ENCODE peak calls at places on chromosomes 1 and 21, in six cellular contexts. One of them, this sample, is unnamed.

GRCh38 chr1:114756949-114757454 is 782 bp downstream of the CSDE1 start:
- DNase-seq in GM12878: no peak
- DNase-seq in transverse colon: peak
- DNase-seq in stomach: peak
- DNase-seq in K562: peak
- DNase-seq in SK-N-SH: peak
- DNase-seq in this sample: peak

GRCh38 chr1:230744382-230744781 is 2.8 kb upstream of the CAPN9 start:
- DNase-seq in GM12878: no peak
- DNase-seq in transverse colon: no peak
- DNase-seq in stomach: no peak
- DNase-seq in K562: no peak
- DNase-seq in SK-N-SH: no peak
- DNase-seq in this sample: no peak

GRCh38 chr1:89942825-89943658 is 51.9 kb upstream of the ZNF326 start:
- DNase-seq in GM12878: no peak
- DNase-seq in transverse colon: no peak
- DNase-seq in stomach: no peak
- DNase-seq in K562: no peak
- DNase-seq in SK-N-SH: peak
- DNase-seq in this sample: no peak

GRCh38 chr1:109625176-109625575 is 5.5 kb downstream of the AMPD2 start:
- DNase-seq in GM12878: no peak
- DNase-seq in transverse colon: no peak
- DNase-seq in stomach: no peak
- DNase-seq in K562: no peak
- DNase-seq in SK-N-SH: peak
- DNase-seq in this sample: no peak

GRCh38 chr1:53470155-53470554 is 11.0 kb downstream of the DMRTB1 start:
- DNase-seq in GM12878: no peak
- DNase-seq in transverse colon: peak
- DNase-seq in stomach: peak
- DNase-seq in K562: peak
- DNase-seq in SK-N-SH: no peak
- DNase-seq in this sample: peak

GRCh38 chr21:45979141-45979631 is 2.4 kb upstream of the COL6A1 start:
- DNase-seq in GM12878: no peak
- DNase-seq in transverse colon: peak
- DNase-seq in stomach: no peak
- DNase-seq in K562: no peak
- DNase-seq in SK-N-SH: peak
- DNase-seq in this sample: no peak

GRCh38 chr1:205928256-205928655 is 15.0 kb downstream of the SLC26A9 start:
- DNase-seq in GM12878: no peak
- DNase-seq in transverse colon: no peak
- DNase-seq in stomach: no peak
- DNase-seq in K562: no peak
- DNase-seq in SK-N-SH: no peak
- DNase-seq in this sample: no peak

GRCh38 chr1:93616221-93616995 is 65.2 kb downstream of the BCAR3 start:
- DNase-seq in GM12878: no peak
- DNase-seq in transverse colon: peak
- DNase-seq in stomach: peak
- DNase-seq in K562: no peak
- DNase-seq in SK-N-SH: no peak
- DNase-seq in this sample: no peak

GRCh38 chr1:67647036-67647798 is 37.8 kb upstream of the GADD45A start:
- DNase-seq in GM12878: no peak
- DNase-seq in transverse colon: no peak
- DNase-seq in stomach: no peak
- DNase-seq in K562: no peak
- DNase-seq in SK-N-SH: peak
- DNase-seq in this sample: no peak

GRCh38 chr1:107003972-107004371 is 52.5 kb upstream of the PRMT6 start:
- DNase-seq in GM12878: no peak
- DNase-seq in transverse colon: no peak
- DNase-seq in stomach: no peak
- DNase-seq in K562: no peak
- DNase-seq in SK-N-SH: no peak
- DNase-seq in this sample: no peak

GRCh38 chr1:166489670-166490436 is 323.1 kb upstream of the FAM78B start:
- DNase-seq in GM12878: peak
- DNase-seq in transverse colon: peak
- DNase-seq in stomach: no peak
- DNase-seq in K562: peak
- DNase-seq in SK-N-SH: no peak
- DNase-seq in this sample: no peak

GRCh38 chr1:179105393-179105792 is 23.5 kb downstream of the TOR3A start:
- DNase-seq in GM12878: no peak
- DNase-seq in transverse colon: no peak
- DNase-seq in stomach: no peak
- DNase-seq in K562: peak
- DNase-seq in SK-N-SH: no peak
- DNase-seq in this sample: no peak

GRCh38 chr1:117646956-117647355 is 41.1 kb downstream of the TENT5C start:
- DNase-seq in GM12878: no peak
- DNase-seq in transverse colon: no peak
- DNase-seq in stomach: no peak
- DNase-seq in K562: no peak
- DNase-seq in SK-N-SH: no peak
- DNase-seq in this sample: no peak

GRCh38 chr21:25560151-25560783 is 47.0 kb downstream of the MRPL39 start:
- DNase-seq in GM12878: no peak
- DNase-seq in transverse colon: no peak
- DNase-seq in stomach: no peak
- DNase-seq in K562: no peak
- DNase-seq in SK-N-SH: no peak
- DNase-seq in this sample: no peak

GRCh38 chr1:200131551-200132125 is 104.1 kb downstream of the NR5A2 start:
- DNase-seq in GM12878: no peak
- DNase-seq in transverse colon: no peak
- DNase-seq in stomach: no peak
- DNase-seq in K562: no peak
- DNase-seq in SK-N-SH: no peak
- DNase-seq in this sample: no peak

GRCh38 chr1:14835725-14836124 is 237.2 kb downstream of the KAZN start:
- DNase-seq in GM12878: no peak
- DNase-seq in transverse colon: no peak
- DNase-seq in stomach: no peak
- DNase-seq in K562: no peak
- DNase-seq in SK-N-SH: no peak
- DNase-seq in this sample: no peak

GRCh38 chr1:100657876-100658715 is 61.4 kb upstream of the VCAM1 start:
- DNase-seq in GM12878: no peak
- DNase-seq in transverse colon: no peak
- DNase-seq in stomach: no peak
- DNase-seq in K562: no peak
- DNase-seq in SK-N-SH: peak
- DNase-seq in this sample: no peak

GRCh38 chr1:54645806-54646676 is 4.5 kb downstream of the MROH7 start:
- DNase-seq in GM12878: no peak
- DNase-seq in transverse colon: peak
- DNase-seq in stomach: no peak
- DNase-seq in K562: no peak
- DNase-seq in SK-N-SH: no peak
- DNase-seq in this sample: no peak

GRCh38 chr21:27248791-27249190 is 281.9 kb upstream of the ADAMTS5 start:
- DNase-seq in GM12878: no peak
- DNase-seq in transverse colon: no peak
- DNase-seq in stomach: no peak
- DNase-seq in K562: no peak
- DNase-seq in SK-N-SH: no peak
- DNase-seq in this sample: no peak

GRCh38 chr1:1889847-1890505 is 911 bp downstream of the GNB1 start:
- DNase-seq in GM12878: no peak
- DNase-seq in transverse colon: peak
- DNase-seq in stomach: peak
- DNase-seq in K562: peak
- DNase-seq in SK-N-SH: peak
- DNase-seq in this sample: peak

GRCh38 chr1:215682232-215682631 is 115.1 kb downstream of the KCTD3 start:
- DNase-seq in GM12878: no peak
- DNase-seq in transverse colon: no peak
- DNase-seq in stomach: no peak
- DNase-seq in K562: no peak
- DNase-seq in SK-N-SH: peak
- DNase-seq in this sample: no peak

GRCh38 chr21:30408782-30409494 is 13.1 kb downstream of the KRTAP13-1 start:
- DNase-seq in GM12878: no peak
- DNase-seq in transverse colon: peak
- DNase-seq in stomach: peak
- DNase-seq in K562: peak
- DNase-seq in SK-N-SH: peak
- DNase-seq in this sample: no peak

GRCh38 chr1:206507395-206508129 is at the start of gene RASSF5:
- DNase-seq in GM12878: no peak
- DNase-seq in transverse colon: peak
- DNase-seq in stomach: peak
- DNase-seq in K562: peak
- DNase-seq in SK-N-SH: peak
- DNase-seq in this sample: peak

GRCh38 chr1:185439727-185440415 is 122.8 kb upstream of the IVNS1ABP start:
- DNase-seq in GM12878: peak
- DNase-seq in transverse colon: no peak
- DNase-seq in stomach: no peak
- DNase-seq in K562: peak
- DNase-seq in SK-N-SH: no peak
- DNase-seq in this sample: no peak
- TF ChIP-seq EP300 in GM12878: peak
- TF ChIP-seq EP300 in transverse colon: no peak
- TF ChIP-seq EP300 in stomach: no peak
- TF ChIP-seq EP300 in K562: peak
- TF ChIP-seq EP300 in SK-N-SH: no peak
- TF ChIP-seq EP300 in this sample: no peak

GRCh38 chr1:59522925-59523505 is 226.1 kb downstream of the FGGY start:
- DNase-seq in GM12878: no peak
- DNase-seq in transverse colon: peak
- DNase-seq in stomach: no peak
- DNase-seq in K562: no peak
- DNase-seq in SK-N-SH: no peak
- DNase-seq in this sample: no peak
- TF ChIP-seq EP300 in GM12878: no peak
- TF ChIP-seq EP300 in transverse colon: no peak
- TF ChIP-seq EP300 in stomach: no peak
- TF ChIP-seq EP300 in K562: no peak
- TF ChIP-seq EP300 in SK-N-SH: no peak
- TF ChIP-seq EP300 in this sample: no peak

GRCh38 chr1:174023438-174023837 is 1.3 kb upstream of the RC3H1 start:
- DNase-seq in GM12878: no peak
- DNase-seq in transverse colon: peak
- DNase-seq in stomach: peak
- DNase-seq in K562: peak
- DNase-seq in SK-N-SH: peak
- DNase-seq in this sample: no peak

GRCh38 chr1:174022080-174022975 is at the start of gene RC3H1:
- DNase-seq in GM12878: peak
- DNase-seq in transverse colon: peak
- DNase-seq in stomach: peak
- DNase-seq in K562: peak
- DNase-seq in SK-N-SH: peak
- DNase-seq in this sample: peak

GRCh38 chr1:174018565-174018964 is 3.6 kb downstream of the RC3H1 start:
- DNase-seq in GM12878: no peak
- DNase-seq in transverse colon: no peak
- DNase-seq in stomach: no peak
- DNase-seq in K562: no peak
- DNase-seq in SK-N-SH: no peak
- DNase-seq in this sample: no peak

GRCh38 chr1:174022976-174023277 is 770 bp upstream of the RC3H1 start:
- DNase-seq in GM12878: no peak
- DNase-seq in transverse colon: no peak
- DNase-seq in stomach: no peak
- DNase-seq in K562: no peak
- DNase-seq in SK-N-SH: no peak
- DNase-seq in this sample: no peak

DNA sequence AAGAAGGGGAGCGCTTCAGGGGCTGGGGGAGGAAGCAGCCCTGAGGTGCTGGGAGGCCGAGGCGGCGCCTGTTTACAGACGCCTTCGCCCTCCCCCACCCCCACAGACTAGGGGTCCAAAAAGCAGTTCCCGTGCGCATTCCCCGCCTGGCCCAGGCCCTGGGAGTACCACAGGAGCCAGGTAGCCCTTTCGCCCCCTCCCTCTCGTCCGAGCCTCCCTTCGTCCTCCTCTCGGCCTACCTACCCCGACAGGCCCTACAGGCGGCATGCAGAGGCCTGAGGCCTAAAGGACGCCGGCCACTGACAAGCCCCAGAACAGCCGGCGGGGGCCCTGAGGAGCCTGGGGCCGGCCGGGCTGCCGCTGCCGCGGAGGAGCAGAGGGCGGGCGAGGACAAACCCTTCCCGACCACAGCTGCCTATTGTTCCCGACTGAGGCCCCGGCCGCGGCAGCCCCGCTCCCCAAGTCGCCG is 512 bp downstream of the RC3H1 start:
- DNase-seq in GM12878: no peak
- DNase-seq in transverse colon: peak
- DNase-seq in stomach: no peak
- DNase-seq in K562: peak
- DNase-seq in SK-N-SH: peak
- DNase-seq in this sample: no peak
- TF ChIP-seq EP300 in GM12878: no peak
- TF ChIP-seq EP300 in transverse colon: no peak
- TF ChIP-seq EP300 in stomach: no peak
- TF ChIP-seq EP300 in K562: no peak
- TF ChIP-seq EP300 in SK-N-SH: no peak
- TF ChIP-seq EP300 in this sample: no peak

GRCh38 chr1:71200503-71200902 is 119.7 kb upstream of the ZRANB2 start:
- DNase-seq in GM12878: no peak
- DNase-seq in transverse colon: no peak
- DNase-seq in stomach: no peak
- DNase-seq in K562: no peak
- DNase-seq in SK-N-SH: no peak
- DNase-seq in this sample: no peak
- TF ChIP-seq EP300 in GM12878: no peak
- TF ChIP-seq EP300 in transverse colon: no peak
- TF ChIP-seq EP300 in stomach: no peak
- TF ChIP-seq EP300 in K562: no peak
- TF ChIP-seq EP300 in SK-N-SH: no peak
- TF ChIP-seq EP300 in this sample: no peak

DNA sequence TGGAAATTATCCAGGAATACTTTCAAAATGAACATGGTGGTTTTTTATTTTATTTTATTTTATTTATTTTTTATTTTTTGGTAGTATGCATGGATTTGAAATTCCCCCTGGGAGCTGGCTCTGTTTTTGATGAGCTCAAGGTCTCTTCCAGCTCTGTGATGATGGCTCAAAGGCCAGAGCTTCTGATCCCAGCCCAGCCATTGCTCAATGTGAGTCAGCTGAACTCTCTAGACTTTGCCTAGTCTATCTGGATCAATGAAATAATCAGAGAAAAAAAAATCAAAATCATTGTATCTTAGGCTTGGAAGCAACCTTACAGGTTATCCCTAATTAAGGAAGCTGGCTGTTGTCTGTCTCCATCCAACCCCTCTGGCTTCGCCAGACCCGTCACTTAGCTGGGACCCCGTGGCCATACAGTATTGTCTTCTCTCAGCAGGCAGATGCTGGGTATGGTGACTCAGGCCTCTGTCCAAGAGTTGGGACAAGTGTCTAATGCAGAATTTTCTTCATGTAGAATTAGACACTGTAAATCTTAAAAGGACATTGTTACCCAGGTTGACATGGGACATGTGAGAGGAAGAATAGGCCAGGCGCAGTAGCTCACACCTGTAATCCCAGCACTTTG is 90.2 kb upstream of the LPGAT1 start:
- DNase-seq in GM12878: no peak
- DNase-seq in transverse colon: no peak
- DNase-seq in stomach: no peak
- DNase-seq in K562: no peak
- DNase-seq in SK-N-SH: no peak
- DNase-seq in this sample: peak
- TF ChIP-seq EP300 in GM12878: no peak
- TF ChIP-seq EP300 in transverse colon: no peak
- TF ChIP-seq EP300 in stomach: no peak
- TF ChIP-seq EP300 in K562: no peak
- TF ChIP-seq EP300 in SK-N-SH: no peak
- TF ChIP-seq EP300 in this sample: no peak

This sample was measured in tibial nerve.